ENCODE peak calls at places on chromosomes 5 and 9, in ten cellular contexts. C is AG04450, H is transverse colon, B is sigmoid colon, M is HepG2, W is SK-N-SH, Q is GM12865, J is fibroblast of lung, X is uterus, I is thyroid gland. G is an unnamed sample.

GRCh38 chr5:59115345-59115744 is 532.5 kb downstream of the RAB3C start:
- DNase-seq in Q (no peak), B (no peak), J (peak; percentile 45), H (no peak), M (no peak), W (no peak), X (no peak), I (no peak), C (no peak), G (no peak)

GRCh38 chr9:123914517-123915199 is 15.3 kb downstream of the DENND1A start:
- DNase-seq in Q (peak; percentile 20), M (no peak), W (no peak), B (no peak), X (no peak), J (no peak), C (no peak), H (no peak), I (no peak), G (no peak)

GRCh38 chr9:20692554-20692953 is 8.5 kb downstream of the FOCAD start:
- DNase-seq in W (no peak), Q (no peak), H (no peak), X (no peak), I (no peak), M (peak; percentile 94), C (no peak), B (no peak), J (peak; percentile 13), G (no peak)

GRCh38 chr9:20557890-20558608 is 64.2 kb downstream of the MLLT3 start:
- DNase-seq in B (no peak), I (peak; percentile 49), C (no peak), W (no peak), X (no peak), M (no peak), Q (no peak), H (peak; percentile 20), J (no peak), G (no peak)

GRCh38 chr9:136255166-136255538 is 9.5 kb upstream of the QSOX2 start:
- DNase-seq in I (no peak), M (peak; percentile 27), J (peak; percentile 48), Q (no peak), C (no peak), W (no peak), B (no peak), H (no peak), X (no peak), G (no peak)

GRCh38 chr9:91905958-91906585 is 44.0 kb downstream of the ROR2 start:
- DNase-seq in X (no peak), B (no peak), M (no peak), C (no peak), W (no peak), I (no peak), J (no peak), Q (no peak), H (peak; percentile 44), G (no peak)

GRCh38 chr9:80185112-80185738 is 613.5 kb downstream of the TLE4 start:
- DNase-seq in B (no peak), X (no peak), C (no peak), Q (no peak), J (no peak), W (no peak), I (no peak), H (no peak), M (no peak), G (no peak)

GRCh38 chr9:129570450-129571297 is 50.2 kb downstream of the C9orf50 start:
- DNase-seq in W (no peak), I (peak; percentile 73), J (peak; percentile 87), X (peak; percentile 74), M (peak; percentile 75), H (peak; percentile 42), Q (no peak), C (peak; percentile 81), B (peak; percentile 88), G (no peak)

GRCh38 chr5:26388946-26389345 is 649.4 kb downstream of the CDH9 start:
- DNase-seq in X (no peak), H (no peak), M (no peak), C (no peak), I (no peak), J (no peak), B (no peak), Q (no peak), W (no peak), G (no peak)

GRCh38 chr5:151014680-151015343 is 5.6 kb upstream of the GPX3 start:
- DNase-seq in M (peak; percentile 71), Q (no peak), C (no peak), J (no peak), W (no peak), H (no peak), B (no peak), I (peak; percentile 38), X (no peak), G (no peak)

GRCh38 chr5:60333103-60333502 is 366.9 kb downstream of the DEPDC1B start:
- DNase-seq in J (no peak), Q (no peak), B (no peak), M (no peak), H (no peak), I (no peak), C (no peak), W (no peak), X (no peak), G (no peak)

DNA sequence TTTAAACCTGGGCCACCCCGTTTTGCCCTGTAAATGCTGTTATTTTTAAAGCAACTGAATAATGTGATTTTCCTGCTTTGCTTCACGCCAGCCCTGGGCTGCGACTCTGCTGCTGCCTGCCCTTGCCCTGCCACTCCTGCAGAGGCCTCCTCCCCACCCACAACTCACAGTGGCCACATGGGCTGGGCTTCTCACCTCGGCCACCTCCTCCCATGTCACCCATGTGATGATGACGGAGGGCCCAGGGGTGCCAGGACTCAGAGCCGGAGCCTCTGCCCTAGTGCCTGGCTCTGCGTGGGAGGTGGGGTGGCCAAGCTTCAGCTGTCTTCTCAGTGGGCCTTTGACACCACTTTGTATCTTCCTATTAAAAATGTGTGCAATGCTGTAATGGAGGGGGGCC is 48.1 kb upstream of the NKD2 start:
- DNase-seq in X (no peak), W (peak; percentile 17), H (no peak), Q (no peak), M (no peak), B (no peak), I (no peak), J (no peak), C (no peak), G (no peak)
- TF ChIP-seq CTCF in X (no peak), W (no peak), H (no peak), Q (no peak), M (no peak), B (no peak), I (no peak), J (no peak), C (no peak), G (no peak)

GRCh38 chr9:134600431-134600830 is 41.2 kb upstream of the COL5A1 start:
- DNase-seq in H (no peak), J (no peak), M (no peak), C (no peak), X (no peak), Q (no peak), B (no peak), I (no peak), W (no peak), G (no peak)

GRCh38 chr9:134600836-134601638 is 40.6 kb upstream of the COL5A1 start:
- DNase-seq in H (no peak), J (no peak), Q (no peak), I (no peak), X (no peak), M (no peak), W (no peak), B (peak; percentile 59), C (no peak), G (no peak)

GRCh38 chr9:134597041-134597913 is 44.3 kb upstream of the COL5A1 start:
- DNase-seq in M (no peak), X (no peak), J (no peak), W (no peak), Q (no peak), B (no peak), C (no peak), I (no peak), H (no peak), G (no peak)

GRCh38 chr9:134597957-134598883 is 43.4 kb upstream of the COL5A1 start:
- DNase-seq in I (no peak), W (peak; percentile 37), Q (no peak), X (no peak), J (no peak), M (peak; percentile 7), H (no peak), B (no peak), C (no peak), G (no peak)

GRCh38 chr9:134598884-134599245 is 42.7 kb upstream of the COL5A1 start:
- DNase-seq in Q (no peak), B (no peak), X (no peak), C (no peak), W (no peak), I (no peak), H (no peak), J (no peak), M (no peak), G (no peak)
- H3K4me3 ChIP-seq in Q (no peak overlapping the region), B (no peak overlapping the region), X (no peak overlapping the region), C (no peak overlapping the region), W (no peak overlapping the region), I (no peak overlapping the region), H (no peak overlapping the region), J (no peak overlapping the region), M (no peak overlapping the region), G (no peak overlapping the region)

GRCh38 chr5:127072861-127073846 is at the start of gene C5orf63:
- DNase-seq in B (peak; percentile 68), M (peak; percentile 61), I (peak; percentile 73), X (peak; percentile 40), H (peak; percentile 74), Q (peak; percentile 84), W (peak; percentile 86), C (no peak), J (peak; percentile 26), G (no peak)
- TF ChIP-seq CTCF in B (peak; percentile 54), M (peak; percentile 16), I (no peak), X (peak; percentile 31), H (peak; percentile 54), Q (peak; percentile 7), W (no peak), C (peak; percentile 18), J (no peak), G (no peak)

GRCh38 chr5:154474267-154474956 is 3.6 kb downstream of the HAND1 start:
- DNase-seq in X (no peak), Q (no peak), I (no peak), H (no peak), W (no peak), J (no peak), M (no peak), C (no peak), B (no peak), G (no peak)

GRCh38 chr5:154476343-154477213 is 1.4 kb downstream of the HAND1 start:
- DNase-seq in Q (no peak), H (no peak), C (no peak), M (no peak), W (no peak), X (no peak), B (no peak), J (no peak), I (no peak), G (no peak)

GRCh38 chr5:154475613-154476342 is 2.2 kb downstream of the HAND1 start:
- DNase-seq in W (no peak), M (no peak), X (no peak), I (peak; percentile 32), H (no peak), B (peak; percentile 81), J (no peak), C (no peak), Q (no peak), G (no peak)

GRCh38 chr5:154473581-154474266 is 4.3 kb downstream of the HAND1 start:
- DNase-seq in C (no peak), Q (no peak), W (no peak), H (no peak), X (no peak), B (no peak), M (no peak), I (no peak), J (no peak), G (no peak)

GRCh38 chr5:154474957-154475334 is 3.1 kb downstream of the HAND1 start:
- DNase-seq in J (no peak), X (no peak), Q (no peak), B (no peak), M (no peak), I (no peak), H (no peak), C (no peak), W (no peak), G (no peak)
- H3K4me3 ChIP-seq in J (no peak overlapping the region), X (no peak overlapping the region), Q (no peak overlapping the region), B (peak overlapping the region; percentile 70), M (no peak overlapping the region), I (no peak overlapping the region), H (no peak overlapping the region), C (no peak overlapping the region), W (no peak overlapping the region), G (no peak overlapping the region)